ENCODE peak calls at places on chromosomes 12 and 14, in seven cellular contexts. P is Peyer's patch; W is CD8-positive, alpha-beta T cell; S is stimulated activated CD4-positive, alpha-beta T cell treated with anti-CD3 and anti-CD28 coated beads, Interleukin-4, amount 100 ng/mL, for 48 hours; I is naive thymus-derived CD8-positive, alpha-beta T cell; B is effector CD8-positive, alpha-beta T cell; V is astrocyte. D is an unnamed sample.

GRCh38 chr12:51393676-51394545 is 2.7 kb upstream of the GALNT6 start:
- DNase-seq in P (peak; percentile 78), W (peak; percentile 65), S (no peak), I (peak; percentile 33), B (no peak), V (peak; percentile 93), D (peak; percentile 72)

GRCh38 chr12:26963413-26963812 is 25.1 kb downstream of the FGFR1OP2 start:
- DNase-seq in P (no peak), W (no peak), S (no peak), I (no peak), B (no peak), V (no peak), D (no peak)

GRCh38 chr12:66960704-66961690 is 282.1 kb upstream of the GRIP1 start:
- DNase-seq in P (no peak), W (no peak), S (no peak), I (no peak), B (no peak), V (no peak), D (no peak)

GRCh38 chr14:69049675-69050074 is 70.6 kb upstream of the ACTN1 start:
- DNase-seq in P (no peak), W (no peak), S (no peak), I (no peak), B (no peak), V (peak; percentile 84), D (no peak)

GRCh38 chr12:84596276-84596675 is 316.3 kb downstream of the SLC6A15 start:
- DNase-seq in P (no peak), W (no peak), S (no peak), I (no peak), B (no peak), V (no peak), D (no peak)

GRCh38 chr14:77031680-77032482 is 3.4 kb upstream of the IRF2BPL start:
- DNase-seq in P (peak; percentile 57), W (no peak), S (no peak), I (peak; percentile 24), B (no peak), V (peak; percentile 76), D (no peak)

GRCh38 chr14:73753887-73754880 is 40.0 kb upstream of the PNMA1 start:
- DNase-seq in P (peak; percentile 86), W (no peak), S (no peak), I (no peak), B (no peak), V (no peak), D (peak; percentile 72)

GRCh38 chr12:88306471-88307069 is 164.5 kb downstream of the TMTC3 start:
- DNase-seq in P (no peak), W (no peak), S (no peak), I (no peak), B (no peak), V (no peak), D (no peak)

GRCh38 chr12:56142184-56142784 is 10.1 kb upstream of the MYL6B start:
- DNase-seq in P (no peak), W (no peak), S (no peak), I (no peak), B (no peak), V (no peak), D (no peak)

GRCh38 chr12:68899251-68899771 is 33.7 kb downstream of the CPM start:
- DNase-seq in P (peak; percentile 76), W (no peak), S (no peak), I (no peak), B (no peak), V (peak; percentile 90), D (no peak)

GRCh38 chr14:54567634-54568561 is 970 bp downstream of the SAMD4A start:
- DNase-seq in P (peak; percentile 78), W (peak; percentile 42), S (peak; percentile 18), I (peak; percentile 41), B (no peak), V (peak; percentile 70), D (no peak)

GRCh38 chr14:104224516-104225281 is 86.3 kb downstream of the KIF26A start:
- DNase-seq in P (no peak), W (peak; percentile 28), S (peak; percentile 60), I (no peak), B (peak; percentile 14), V (no peak), D (no peak)

GRCh38 chr14:100525615-100526014 is 61.6 kb downstream of the BEGAIN start:
- DNase-seq in P (no peak), W (no peak), S (no peak), I (no peak), B (no peak), V (no peak), D (no peak)

GRCh38 chr12:57694459-57695019 is 607 bp downstream of the OS9 start:
- DNase-seq in P (peak; percentile 54), W (no peak), S (peak; percentile 4), I (no peak), B (peak; percentile 13), V (no peak), D (no peak)

GRCh38 chr14:77409131-77409533 is 14.2 kb downstream of the NOXRED1 start:
- DNase-seq in P (peak; percentile 56), W (no peak), S (no peak), I (no peak), B (no peak), V (no peak), D (no peak)

GRCh38 chr14:100219126-100219785 is 19.7 kb upstream of the YY1 start:
- DNase-seq in P (no peak), W (no peak), S (no peak), I (no peak), B (no peak), V (no peak), D (no peak)

GRCh38 chr12:12467222-12467621 is 95.4 kb downstream of the DUSP16 start:
- DNase-seq in P (no peak), W (peak; percentile 45), S (no peak), I (peak; percentile 31), B (no peak), V (no peak), D (no peak)

GRCh38 chr12:91998316-91998715 is 147.3 kb downstream of the BTG1 start:
- DNase-seq in P (no peak), W (no peak), S (no peak), I (no peak), B (no peak), V (no peak), D (no peak)

GRCh38 chr14:99780690-99781089 is 12.5 kb upstream of the EML1 start:
- DNase-seq in P (no peak), W (no peak), S (no peak), I (no peak), B (no peak), V (no peak), D (no peak)

GRCh38 chr14:56490379-56490778 is 89.2 kb upstream of the TMEM260 start:
- DNase-seq in P (no peak), W (no peak), S (no peak), I (peak; percentile 34), B (no peak), V (peak; percentile 14), D (no peak)

GRCh38 chr12:117875652-117876491 is 92.9 kb downstream of the KSR2 start:
- DNase-seq in P (no peak), W (peak; percentile 12), S (peak; percentile 17), I (peak; percentile 21), B (no peak), V (peak; percentile 39), D (no peak)

GRCh38 chr12:93243689-93244513 is 133.8 kb upstream of the NUDT4 start:
- DNase-seq in P (peak; percentile 73), W (no peak), S (no peak), I (peak; percentile 59), B (no peak), V (peak; percentile 39), D (peak; percentile 63)

GRCh38 chr12:15205341-15206010 is 15.7 kb downstream of the RERG start:
- DNase-seq in P (no peak), W (no peak), S (no peak), I (no peak), B (no peak), V (no peak), D (no peak)

GRCh38 chr12:124761876-124762275 is 101.8 kb downstream of the SCARB1 start:
- DNase-seq in P (no peak), W (no peak), S (peak; percentile 52), I (no peak), B (no peak), V (peak; percentile 73), D (no peak)

GRCh38 chr12:100795193-100796179 is 910 bp downstream of the ANO4 start:
- DNase-seq in P (no peak), W (no peak), S (no peak), I (no peak), B (no peak), V (peak; percentile 18), D (no peak)

GRCh38 chr14:36319899-36320209 is 583 bp downstream of the MBIP start:
- DNase-seq in P (no peak), W (no peak), S (no peak), I (no peak), B (no peak), V (peak; percentile 34), D (no peak)

GRCh38 chr12:69779928-69780327 is 41.3 kb downstream of the RAB3IP start:
- DNase-seq in P (peak; percentile 45), W (no peak), S (no peak), I (no peak), B (no peak), V (peak; percentile 15), D (no peak)

GRCh38 chr14:105474478-105475268 is at the start of gene CRIP2:
- DNase-seq in P (no peak), W (peak; percentile 44), S (no peak), I (no peak), B (peak; percentile 41), V (no peak), D (no peak)

GRCh38 chr14:101480747-101481530 is 80.4 kb upstream of the DIO3 start:
- DNase-seq in P (peak; percentile 44), W (no peak), S (no peak), I (no peak), B (no peak), V (peak; percentile 91), D (no peak)

GRCh38 chr14:65910108-65910507 is 497.6 kb downstream of the FUT8 start:
- DNase-seq in P (no peak), W (no peak), S (no peak), I (no peak), B (no peak), V (peak; percentile 32), D (no peak)

GRCh38 chr12:127083028-127083949 is 1183.7 kb upstream of the TMEM132C start:
- DNase-seq in P (peak; percentile 47), W (no peak), S (no peak), I (peak; percentile 36), B (no peak), V (peak; percentile 79), D (no peak)

GRCh38 chr12:122081697-122082221 is 3.2 kb downstream of the MLXIP start:
- DNase-seq in P (peak; percentile 77), W (peak; percentile 35), S (no peak), I (peak; percentile 58), B (no peak), V (no peak), D (no peak)

GRCh38 chr12:57765698-57766463 is 997 bp downstream of the CYP27B1 start:
- DNase-seq in P (no peak), W (no peak), S (no peak), I (no peak), B (no peak), V (no peak), D (no peak)

GRCh38 chr14:34220921-34221320 is 241.1 kb downstream of the SPTSSA start:
- DNase-seq in P (no peak), W (no peak), S (no peak), I (no peak), B (no peak), V (no peak), D (no peak)

GRCh38 chr14:59103396-59103795 is 85.1 kb upstream of the DAAM1 start:
- DNase-seq in P (no peak), W (no peak), S (no peak), I (no peak), B (no peak), V (peak; percentile 84), D (no peak)

GRCh38 chr12:113835913-113836312 is 130.2 kb downstream of the RBM19 start:
- DNase-seq in P (no peak), W (no peak), S (no peak), I (no peak), B (no peak), V (no peak), D (no peak)

D was measured in natural killer cell treated with Interleukin-12 subunit alpha and Interleukin-12 subunit beta and Interleukin-15 and Interleukin-18, amount 100 ng/mL, for 72 hours.